ENCODE peak calls at places on chromosomes 16 and 17, in seven cellular contexts. One of them, this sample, is unnamed.

GRCh38 chr16:72739577-72739976 is 308.4 kb downstream of the ZFHX3 start:
- DNase-seq in stomach: no peak
- DNase-seq in GM12878: no peak
- DNase-seq in spleen: no peak
- DNase-seq in HL-60: no peak
- DNase-seq in H1: no peak
- DNase-seq in Panc1: no peak
- DNase-seq in this sample: no peak

GRCh38 chr16:75927824-75928223 is 201.5 kb upstream of the CPHXL start:
- DNase-seq in HL-60: no peak
- DNase-seq in spleen: no peak
- DNase-seq in GM12878: no peak
- DNase-seq in stomach: no peak
- DNase-seq in Panc1: no peak
- DNase-seq in H1: no peak
- DNase-seq in this sample: no peak

GRCh38 chr17:10126554-10127493 is 71.6 kb downstream of the GAS7 start:
- DNase-seq in HL-60: peak
- DNase-seq in H1: no peak
- DNase-seq in stomach: no peak
- DNase-seq in spleen: no peak
- DNase-seq in Panc1: no peak
- DNase-seq in GM12878: no peak
- DNase-seq in this sample: peak

GRCh38 chr17:58084317-58084981 is 1.2 kb downstream of the DYNLL2 start:
- DNase-seq in H1: peak
- DNase-seq in Panc1: no peak
- DNase-seq in HL-60: no peak
- DNase-seq in stomach: peak
- DNase-seq in GM12878: peak
- DNase-seq in spleen: peak
- DNase-seq in this sample: peak

GRCh38 chr16:3030128-3030871 is 6.4 kb downstream of the BICDL2 start:
- DNase-seq in H1: peak
- DNase-seq in stomach: no peak
- DNase-seq in Panc1: no peak
- DNase-seq in HL-60: no peak
- DNase-seq in GM12878: no peak
- DNase-seq in spleen: peak
- DNase-seq in this sample: peak

GRCh38 chr16:12120331-12120981 is 143.9 kb downstream of the SNX29 start:
- DNase-seq in GM12878: no peak
- DNase-seq in Panc1: no peak
- DNase-seq in H1: no peak
- DNase-seq in stomach: no peak
- DNase-seq in spleen: no peak
- DNase-seq in HL-60: no peak
- DNase-seq in this sample: no peak

GRCh38 chr16:30173054-30173453 is 10.3 kb upstream of the CORO1A start:
- DNase-seq in Panc1: no peak
- DNase-seq in spleen: no peak
- DNase-seq in GM12878: no peak
- DNase-seq in H1: no peak
- DNase-seq in stomach: no peak
- DNase-seq in HL-60: no peak
- DNase-seq in this sample: no peak

GRCh38 chr16:14497245-14498082 is 132.6 kb downstream of the PARN start:
- DNase-seq in H1: no peak
- DNase-seq in stomach: no peak
- DNase-seq in Panc1: no peak
- DNase-seq in GM12878: no peak
- DNase-seq in HL-60: no peak
- DNase-seq in spleen: no peak
- DNase-seq in this sample: no peak

GRCh38 chr17:72542317-72542716 is 421.5 kb downstream of the SOX9 start:
- DNase-seq in spleen: no peak
- DNase-seq in GM12878: no peak
- DNase-seq in HL-60: no peak
- DNase-seq in stomach: no peak
- DNase-seq in Panc1: no peak
- DNase-seq in H1: no peak
- DNase-seq in this sample: no peak

GRCh38 chr17:1286379-1287106 is 7.1 kb downstream of the TRARG1 start:
- DNase-seq in Panc1: no peak
- DNase-seq in spleen: no peak
- DNase-seq in H1: no peak
- DNase-seq in stomach: no peak
- DNase-seq in HL-60: no peak
- DNase-seq in GM12878: no peak
- DNase-seq in this sample: no peak

GRCh38 chr17:18008496-18009268 is 30.3 kb downstream of the ATPAF2 start:
- DNase-seq in spleen: no peak
- DNase-seq in GM12878: no peak
- DNase-seq in H1: no peak
- DNase-seq in HL-60: no peak
- DNase-seq in stomach: no peak
- DNase-seq in Panc1: no peak
- DNase-seq in this sample: no peak

GRCh38 chr17:49257296-49257695 is 26.7 kb upstream of the PHOSPHO1 start:
- DNase-seq in spleen: no peak
- DNase-seq in stomach: no peak
- DNase-seq in H1: no peak
- DNase-seq in GM12878: no peak
- DNase-seq in Panc1: no peak
- DNase-seq in HL-60: no peak
- DNase-seq in this sample: no peak

GRCh38 chr16:50742521-50743150 is 750 bp downstream of the CYLD start:
- DNase-seq in stomach: no peak
- DNase-seq in spleen: no peak
- DNase-seq in Panc1: no peak
- DNase-seq in H1: peak
- DNase-seq in HL-60: no peak
- DNase-seq in GM12878: no peak
- DNase-seq in this sample: no peak

GRCh38 chr17:40253565-40253964 is 34.1 kb upstream of the CDC6 start:
- DNase-seq in HL-60: no peak
- DNase-seq in stomach: no peak
- DNase-seq in Panc1: no peak
- DNase-seq in H1: no peak
- DNase-seq in spleen: no peak
- DNase-seq in GM12878: no peak
- DNase-seq in this sample: no peak

GRCh38 chr17:81385320-81386111 is 9.7 kb upstream of the BAHCC1 start:
- DNase-seq in GM12878: no peak
- DNase-seq in H1: no peak
- DNase-seq in stomach: no peak
- DNase-seq in HL-60: no peak
- DNase-seq in spleen: no peak
- DNase-seq in Panc1: no peak
- DNase-seq in this sample: no peak

GRCh38 chr16:11181889-11182279 is 74.1 kb downstream of the SOCS1 start:
- DNase-seq in stomach: no peak
- DNase-seq in HL-60: peak
- DNase-seq in spleen: no peak
- DNase-seq in GM12878: peak
- DNase-seq in Panc1: no peak
- DNase-seq in H1: no peak
- DNase-seq in this sample: peak

GRCh38 chr16:80806957-80807356 is 2.6 kb upstream of the CDYL2 start:
- DNase-seq in HL-60: no peak
- DNase-seq in Panc1: no peak
- DNase-seq in stomach: no peak
- DNase-seq in GM12878: no peak
- DNase-seq in H1: no peak
- DNase-seq in spleen: no peak
- DNase-seq in this sample: no peak

DNA sequence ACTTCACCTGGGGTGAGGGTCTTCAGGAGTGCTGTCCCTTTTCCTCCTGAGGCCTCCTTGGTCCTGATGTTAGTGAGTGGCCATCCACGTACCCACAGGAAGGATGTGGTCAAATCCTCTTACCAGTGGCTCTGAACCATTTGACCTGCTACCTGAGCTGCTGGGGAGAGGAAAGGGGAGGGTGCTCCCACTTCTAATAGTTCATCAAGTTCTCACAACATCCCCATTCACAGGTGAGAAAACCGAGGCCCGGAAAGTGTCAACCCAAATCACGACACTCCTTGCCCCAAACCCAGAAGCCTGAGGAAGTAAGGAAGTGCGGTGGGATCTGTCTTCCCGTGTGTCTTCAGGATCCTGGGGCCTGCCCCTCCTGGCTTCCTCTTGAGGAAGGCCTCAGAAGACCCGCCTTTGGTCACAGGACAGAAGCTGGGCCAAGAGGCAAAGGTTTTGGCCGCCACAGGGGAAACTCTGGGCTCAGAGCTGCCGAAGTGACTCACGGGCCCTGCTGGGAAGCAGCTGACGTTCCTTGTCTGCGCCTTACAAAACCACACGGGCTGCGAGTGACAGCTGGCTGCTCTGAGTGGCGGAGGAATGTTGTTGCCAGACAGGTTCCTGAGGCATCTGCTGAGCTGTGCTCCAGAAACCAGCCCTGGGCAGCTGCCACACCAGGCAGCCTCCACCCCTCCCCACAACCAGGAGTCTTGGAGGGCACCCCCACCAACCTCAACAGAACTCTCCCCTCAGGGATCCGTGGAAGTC is 13.9 kb upstream of the KIFC3 start:
- DNase-seq in Panc1: no peak
- DNase-seq in H1: no peak
- DNase-seq in spleen: peak
- DNase-seq in HL-60: peak
- DNase-seq in stomach: peak
- DNase-seq in GM12878: no peak
- DNase-seq in this sample: peak
- TF ChIP-seq POLR2AphosphoS5 in Panc1: no peak
- TF ChIP-seq POLR2AphosphoS5 in H1: no peak
- TF ChIP-seq POLR2AphosphoS5 in spleen: peak
- TF ChIP-seq POLR2AphosphoS5 in HL-60: peak
- TF ChIP-seq POLR2AphosphoS5 in stomach: no peak
- TF ChIP-seq POLR2AphosphoS5 in GM12878: no peak
- TF ChIP-seq POLR2AphosphoS5 in this sample: peak

DNA sequence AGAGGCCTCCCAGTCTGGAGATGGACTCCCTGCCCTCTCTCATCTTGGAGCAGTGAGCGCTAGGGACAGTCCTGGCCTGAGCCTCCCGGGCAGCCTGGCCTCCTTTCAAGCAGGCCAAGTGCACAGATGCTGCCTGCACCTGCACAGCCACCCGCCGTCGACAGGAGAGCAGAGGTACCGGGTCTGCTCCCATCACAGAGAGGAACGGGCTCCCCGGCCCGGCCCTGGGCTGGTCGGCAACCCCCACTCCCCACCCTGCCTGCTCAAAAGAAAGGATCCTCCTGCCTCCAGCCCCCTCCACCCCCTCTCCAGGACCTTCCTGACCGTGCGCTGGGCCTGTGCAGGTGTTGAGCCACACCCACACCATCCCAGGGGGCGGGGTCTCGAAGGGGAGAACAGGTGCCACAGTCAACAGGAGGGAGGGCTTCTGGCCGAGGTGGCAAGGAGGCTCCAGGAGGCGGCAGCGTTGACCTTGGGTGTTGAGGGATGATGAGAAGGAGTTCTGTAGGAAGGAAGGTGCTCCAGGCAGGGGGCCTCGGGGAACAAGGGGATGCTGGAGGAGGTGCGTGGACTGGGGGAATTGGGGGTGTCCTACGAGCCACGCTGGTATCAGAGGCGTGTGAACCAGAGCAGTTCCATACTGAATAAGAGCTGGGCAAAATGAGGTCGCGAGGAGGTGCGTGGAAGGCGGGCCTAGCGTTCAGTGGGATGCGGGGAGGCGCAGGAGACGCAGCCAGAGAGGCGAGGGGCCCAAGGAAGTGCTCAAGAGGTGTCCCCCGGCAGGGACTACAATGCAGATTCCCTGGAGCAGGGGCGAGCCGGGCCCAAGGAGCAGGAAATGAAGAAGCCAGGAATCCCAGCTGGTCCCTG is 967 bp upstream of the CDH15 start:
- DNase-seq in Panc1: no peak
- DNase-seq in HL-60: no peak
- DNase-seq in stomach: peak
- DNase-seq in GM12878: no peak
- DNase-seq in H1: peak
- DNase-seq in spleen: peak
- DNase-seq in this sample: peak
- H3K4me3 ChIP-seq in Panc1: peak
- H3K4me3 ChIP-seq in HL-60: peak
- H3K4me3 ChIP-seq in stomach: peak
- H3K4me3 ChIP-seq in GM12878: no peak
- H3K4me3 ChIP-seq in H1: peak
- H3K4me3 ChIP-seq in spleen: peak
- H3K4me3 ChIP-seq in this sample: no peak

DNA sequence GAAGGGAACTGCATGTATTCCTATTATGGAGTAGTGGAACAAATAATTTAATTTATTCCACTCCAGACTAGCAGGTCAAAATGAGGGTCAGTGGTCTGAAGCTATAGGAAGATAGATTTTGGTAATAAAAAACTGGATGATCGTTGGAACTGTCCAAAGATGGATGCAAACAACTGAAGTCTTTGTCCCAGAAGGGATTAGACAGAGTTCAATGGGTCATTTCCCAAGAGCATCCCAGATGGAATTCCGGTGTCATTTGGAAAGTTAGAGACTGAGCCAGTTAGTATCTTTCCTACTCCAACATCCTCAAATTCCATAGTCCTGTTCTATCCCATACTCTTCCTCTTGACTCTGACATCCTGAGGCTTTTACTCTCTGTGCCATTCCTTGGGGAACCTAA is 22.8 kb upstream of the TOX3 start:
- DNase-seq in HL-60: no peak
- DNase-seq in spleen: no peak
- DNase-seq in H1: no peak
- DNase-seq in stomach: no peak
- DNase-seq in GM12878: no peak
- DNase-seq in Panc1: no peak
- DNase-seq in this sample: no peak
- TF ChIP-seq POLR2AphosphoS5 in HL-60: no peak
- TF ChIP-seq POLR2AphosphoS5 in spleen: no peak
- TF ChIP-seq POLR2AphosphoS5 in H1: no peak
- TF ChIP-seq POLR2AphosphoS5 in stomach: no peak
- TF ChIP-seq POLR2AphosphoS5 in GM12878: no peak
- TF ChIP-seq POLR2AphosphoS5 in Panc1: no peak
- TF ChIP-seq POLR2AphosphoS5 in this sample: no peak

GRCh38 chr16:53433930-53434435 is 288 bp upstream of the RBL2 start:
- DNase-seq in HL-60: no peak
- DNase-seq in stomach: no peak
- DNase-seq in GM12878: no peak
- DNase-seq in spleen: no peak
- DNase-seq in H1: no peak
- DNase-seq in Panc1: peak
- DNase-seq in this sample: no peak

GRCh38 chr16:53434436-53435065 is at the start of gene RBL2:
- DNase-seq in GM12878: no peak
- DNase-seq in Panc1: no peak
- DNase-seq in H1: peak
- DNase-seq in stomach: peak
- DNase-seq in spleen: peak
- DNase-seq in HL-60: peak
- DNase-seq in this sample: peak

GRCh38 chr16:53430363-53430762 is 3.9 kb upstream of the RBL2 start:
- DNase-seq in H1: no peak
- DNase-seq in Panc1: no peak
- DNase-seq in spleen: no peak
- DNase-seq in HL-60: no peak
- DNase-seq in stomach: no peak
- DNase-seq in GM12878: no peak
- DNase-seq in this sample: no peak

GRCh38 chr16:53435066-53435688 is 906 bp downstream of the RBL2 start:
- DNase-seq in HL-60: peak
- DNase-seq in spleen: no peak
- DNase-seq in stomach: peak
- DNase-seq in Panc1: peak
- DNase-seq in H1: peak
- DNase-seq in GM12878: peak
- DNase-seq in this sample: no peak

GRCh38 chr16:53433509-53433908 is 762 bp upstream of the RBL2 start:
- DNase-seq in Panc1: no peak
- DNase-seq in HL-60: no peak
- DNase-seq in GM12878: no peak
- DNase-seq in H1: no peak
- DNase-seq in stomach: no peak
- DNase-seq in spleen: no peak
- DNase-seq in this sample: peak
- H3K4me3 ChIP-seq in Panc1: peak
- H3K4me3 ChIP-seq in HL-60: no peak
- H3K4me3 ChIP-seq in GM12878: peak
- H3K4me3 ChIP-seq in H1: peak
- H3K4me3 ChIP-seq in stomach: peak
- H3K4me3 ChIP-seq in spleen: peak
- H3K4me3 ChIP-seq in this sample: no peak

This sample was measured in upper lobe of left lung.